ENCODE peak calls at places on chromosomes 6 and 20, in seven cellular contexts. P, Z, Q, X, D, O and L are unnamed samples.

GRCh38 chr6:96450082-96450759 is 71.4 kb upstream of the UFL1 start:
- DNase-seq in P (peak; percentile 44), O (no peak), X (no peak), Z (no peak), Q (no peak), D (no peak), L (no peak)

GRCh38 chr20:60292001-60292520 is 333.8 kb downstream of the CDH26 start:
- DNase-seq in X (no peak), O (no peak), P (no peak), Z (no peak), D (no peak), Q (no peak), L (peak; percentile 92)

GRCh38 chr20:16599257-16599656 is 26.0 kb upstream of the KIF16B start:
- DNase-seq in D (no peak), P (no peak), Q (no peak), X (no peak), Z (no peak), O (no peak), L (peak; percentile 9)

GRCh38 chr20:63087236-63087871 is 80.6 kb upstream of the BHLHE23 start:
- DNase-seq in O (peak; percentile 3), Z (no peak), D (no peak), P (no peak), X (no peak), Q (no peak), L (no peak)

GRCh38 chr6:50288241-50288640 is 238.5 kb upstream of the DEFB112 start:
- DNase-seq in P (no peak), Z (no peak), X (no peak), Q (no peak), D (no peak), O (no peak), L (no peak)

GRCh38 chr6:136549359-136550044 is 720 bp downstream of the MAP7 start:
- DNase-seq in D (peak; percentile 59), Z (no peak), P (peak; percentile 40), Q (peak; percentile 49), X (peak; percentile 37), O (no peak), L (no peak)

GRCh38 chr6:73519943-73520687 is 717 bp downstream of the EEF1A1 start:
- DNase-seq in P (peak; percentile 77), X (peak; percentile 74), Q (peak; percentile 72), O (peak; percentile 64), D (peak; percentile 69), Z (peak; percentile 76), L (no peak)

GRCh38 chr20:58612021-58612700 is 38.9 kb upstream of the STX16 start:
- DNase-seq in P (no peak), X (no peak), O (no peak), Z (peak; percentile 88), Q (no peak), D (no peak), L (no peak)

GRCh38 chr20:43545837-43546578 is 12.8 kb upstream of the SGK2 start:
- DNase-seq in Z (no peak), P (no peak), O (no peak), X (no peak), Q (no peak), D (no peak), L (no peak)

GRCh38 chr20:5886788-5887187 is 63.5 kb downstream of the TRMT6 start:
- DNase-seq in D (no peak), P (no peak), Z (no peak), O (peak; percentile 20), X (no peak), Q (no peak), L (no peak)

GRCh38 chr6:13908955-13909381 is 15.8 kb upstream of the RNF182 start:
- DNase-seq in Q (peak; percentile 58), X (peak; percentile 69), Z (peak; percentile 67), P (peak; percentile 53), D (peak; percentile 48), O (no peak), L (peak; percentile 84)

GRCh38 chr20:59740621-59741020 is 136.3 kb downstream of the PHACTR3 start:
- DNase-seq in X (no peak), D (no peak), Q (no peak), Z (no peak), O (no peak), P (no peak), L (no peak)

GRCh38 chr20:48632017-48632824 is 195.6 kb downstream of the PREX1 start:
- DNase-seq in X (no peak), P (no peak), Q (no peak), Z (no peak), O (no peak), D (no peak), L (no peak)

GRCh38 chr6:56911847-56912246 is 43.1 kb upstream of the BEND6 start:
- DNase-seq in O (no peak), Z (no peak), Q (no peak), P (no peak), D (no peak), X (no peak), L (no peak)

GRCh38 chr6:51928320-51928719 is 159.1 kb downstream of the PKHD1 start:
- DNase-seq in D (no peak), Z (no peak), P (no peak), O (no peak), X (no peak), Q (no peak), L (no peak)

GRCh38 chr6:1335367-1336037 is 23.6 kb downstream of the FOXQ1 start:
- DNase-seq in P (peak; percentile 83), O (no peak), X (no peak), Q (peak; percentile 77), Z (no peak), D (peak; percentile 69), L (no peak)

GRCh38 chr6:148044921-148045320 is 297.7 kb upstream of the SASH1 start:
- DNase-seq in X (no peak), P (no peak), Q (no peak), D (no peak), Z (peak; percentile 12), O (no peak), L (no peak)

DNA sequence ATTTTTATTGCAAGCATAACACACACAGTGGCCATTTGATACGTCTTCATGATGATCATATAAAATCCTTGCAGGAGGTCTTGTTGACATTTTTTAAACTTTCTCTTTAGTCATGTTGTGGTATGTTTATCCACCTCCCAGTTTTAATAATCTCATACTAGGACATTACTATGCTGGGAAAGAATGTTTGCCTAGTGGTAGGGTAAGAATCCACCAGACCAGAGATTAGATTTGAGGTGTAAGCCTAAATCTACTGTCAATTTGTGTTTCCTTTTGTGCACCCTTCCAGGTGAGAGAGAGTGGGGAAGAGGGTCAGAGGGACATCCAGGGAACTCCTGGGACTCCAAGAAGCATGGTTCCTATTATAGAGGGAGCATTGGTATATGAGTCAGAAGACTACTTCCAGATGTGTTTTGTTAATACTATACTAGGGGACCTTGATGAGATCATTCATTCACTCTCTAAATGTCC is 298.3 kb upstream of the SASH1 start:
- DNase-seq in Z (no peak), D (no peak), Q (no peak), P (no peak), X (no peak), O (no peak), L (no peak)
- H3K4me3 ChIP-seq in Z (no peak overlapping the region), D (no peak overlapping the region), Q (no peak overlapping the region), P (no peak overlapping the region), X (no peak overlapping the region), O (no peak overlapping the region), L (no peak overlapping the region)

GRCh38 chr6:7153807-7154206 is 46.0 kb downstream of the RREB1 start:
- DNase-seq in O (no peak), Z (no peak), X (no peak), D (no peak), P (no peak), Q (no peak), L (peak; percentile 71)

GRCh38 chr6:7157752-7158616 is 50.2 kb downstream of the RREB1 start:
- DNase-seq in D (no peak), Z (no peak), Q (no peak), O (no peak), P (no peak), X (no peak), L (no peak)

GRCh38 chr6:7156666-7157278 is 49.0 kb downstream of the RREB1 start:
- DNase-seq in D (no peak), Q (no peak), O (no peak), X (no peak), Z (no peak), P (peak; percentile 70), L (no peak)

GRCh38 chr6:7154341-7155139 is 46.8 kb downstream of the RREB1 start:
- DNase-seq in D (no peak), Q (no peak), X (no peak), P (no peak), Z (no peak), O (no peak), L (peak; percentile 79)

DNA sequence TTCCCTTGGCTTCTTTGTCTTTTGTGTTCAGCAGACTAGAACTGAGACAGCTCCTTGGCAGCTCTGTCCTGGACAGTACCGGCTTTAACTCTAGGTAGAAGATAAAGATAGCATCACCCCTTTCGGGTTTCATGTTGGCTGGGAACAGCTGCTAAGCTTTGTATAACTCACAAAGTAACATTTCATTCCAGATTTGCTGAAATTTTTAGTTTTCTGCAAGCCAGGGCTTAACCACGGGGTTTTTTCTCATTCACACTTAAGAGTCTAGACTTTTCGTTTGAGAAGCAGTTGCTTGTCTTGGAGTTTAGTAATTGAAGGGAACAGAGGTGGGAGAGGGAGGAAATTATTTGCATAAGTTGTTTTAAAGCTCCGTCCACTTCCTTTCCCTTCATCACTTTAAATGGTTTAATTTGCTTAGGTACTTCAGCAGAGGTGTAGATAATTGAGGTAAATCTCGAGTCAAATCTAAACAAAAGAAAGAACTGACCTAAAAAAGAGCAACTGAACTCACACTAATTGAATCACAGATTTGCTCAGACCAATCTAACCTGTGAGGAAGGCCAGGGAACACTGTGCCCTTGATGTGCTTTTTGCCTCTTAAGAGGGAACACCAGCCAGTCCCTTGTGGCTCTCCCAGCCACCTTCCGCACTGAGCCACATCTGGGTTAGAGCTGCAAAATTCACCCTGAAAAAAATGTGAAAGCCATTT is 48.3 kb downstream of the RREB1 start:
- DNase-seq in O (no peak), Z (no peak), P (no peak), Q (no peak), X (no peak), D (no peak), L (no peak)
- H3K4me3 ChIP-seq in O (no peak overlapping the region), Z (no peak overlapping the region), P (no peak overlapping the region), Q (no peak overlapping the region), X (no peak overlapping the region), D (no peak overlapping the region), L (no peak overlapping the region)

DNA sequence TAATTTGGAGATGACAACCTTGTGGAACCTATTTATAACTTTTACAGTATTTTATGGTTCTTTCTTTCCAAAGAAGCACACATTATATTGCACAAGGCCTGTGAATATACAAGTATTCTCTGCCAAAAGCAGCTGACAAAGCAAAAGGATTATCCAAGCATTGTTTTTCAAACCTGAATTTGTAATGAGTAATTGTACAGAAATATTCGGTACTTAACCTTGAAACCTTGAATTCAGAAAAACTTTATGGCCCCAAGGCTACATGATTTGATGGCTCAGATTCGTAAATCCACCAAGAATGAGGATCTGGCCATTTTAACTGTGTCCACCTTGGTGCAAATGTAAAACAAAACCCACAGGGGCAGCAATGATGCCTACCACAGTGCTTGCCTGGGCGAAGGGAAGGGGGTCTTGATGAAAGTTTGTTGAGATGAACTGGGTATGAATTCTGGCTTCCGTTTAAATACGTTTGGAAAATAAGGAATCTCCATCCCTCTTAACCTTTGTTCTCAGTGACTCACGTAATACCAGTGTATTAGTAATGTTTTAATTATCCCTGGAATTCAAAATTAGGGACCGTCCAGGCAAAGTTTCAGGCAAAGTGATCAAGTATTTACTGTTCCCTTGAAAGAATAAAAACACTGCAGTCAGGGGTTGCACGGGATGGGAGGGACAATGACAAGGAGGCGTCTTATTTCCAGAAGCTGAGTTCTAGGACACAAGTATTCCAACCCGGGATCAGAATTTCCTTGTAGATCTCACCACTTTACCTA is 2.7 kb upstream of the RBM24 start:
- DNase-seq in X (no peak), D (no peak), O (no peak), Q (peak; percentile 70), P (no peak), Z (peak; percentile 12), L (no peak)
- H3K4me3 ChIP-seq in X (peak overlapping the region; percentile 97), D (no peak overlapping the region), O (peak overlapping the region; percentile 86), Q (peak overlapping the region; percentile 27), P (no peak overlapping the region), Z (no peak overlapping the region), L (no peak overlapping the region)

GRCh38 chr6:34554593-34555322 is 1.4 kb downstream of the SPDEF start:
- DNase-seq in Q (no peak), D (no peak), Z (no peak), O (no peak), P (no peak), X (no peak), L (peak; percentile 24)
- H3K4me3 ChIP-seq in Q (peak overlapping the region; percentile 24), D (peak overlapping the region; percentile 37), Z (no peak overlapping the region), O (no peak overlapping the region), P (no peak overlapping the region), X (no peak overlapping the region), L (no peak overlapping the region)